ENCODE peak calls at places on chromosomes 11 and 22, in five cellular contexts. One of them, this sample, is unnamed.

GRCh38 chr11:46680815-46681214 is 19.6 kb downstream of the ARHGAP1 start:
- DNase-seq in MM.1S: no peak
- DNase-seq in GM23338: no peak
- DNase-seq in heart left ventricle: no peak
- DNase-seq in AG09319: no peak
- DNase-seq in this sample: no peak

GRCh38 chr22:25563757-25564319 is 637 bp upstream of the GRK3 start:
- DNase-seq in AG09319: no peak
- DNase-seq in GM23338: peak; percentile 51
- DNase-seq in MM.1S: no peak
- DNase-seq in heart left ventricle: no peak
- DNase-seq in this sample: peak; percentile 32

GRCh38 chr22:50018608-50019291 is 6.2 kb upstream of the IL17REL start:
- DNase-seq in GM23338: no peak
- DNase-seq in AG09319: no peak
- DNase-seq in heart left ventricle: no peak
- DNase-seq in MM.1S: no peak
- DNase-seq in this sample: no peak

GRCh38 chr11:64744544-64745218 is 739 bp upstream of the RASGRP2 start:
- DNase-seq in AG09319: no peak
- DNase-seq in GM23338: no peak
- DNase-seq in heart left ventricle: no peak
- DNase-seq in MM.1S: no peak
- DNase-seq in this sample: peak; percentile 85

GRCh38 chr11:128867277-128867676 is at the start of gene KCNJ1:
- DNase-seq in MM.1S: no peak
- DNase-seq in GM23338: no peak
- DNase-seq in AG09319: no peak
- DNase-seq in heart left ventricle: no peak
- DNase-seq in this sample: no peak

GRCh38 chr22:50613291-50613981 is 12.8 kb downstream of the MAPK8IP2 start:
- DNase-seq in heart left ventricle: peak; percentile 67
- DNase-seq in MM.1S: no peak
- DNase-seq in GM23338: peak; percentile 72
- DNase-seq in AG09319: no peak
- DNase-seq in this sample: no peak

GRCh38 chr22:38751422-38752346 is 4.1 kb downstream of the SUN2 start:
- DNase-seq in MM.1S: peak; percentile 92
- DNase-seq in GM23338: no peak
- DNase-seq in heart left ventricle: peak; percentile 52
- DNase-seq in AG09319: no peak
- DNase-seq in this sample: peak; percentile 89

GRCh38 chr11:73137262-73137941 is 4.7 kb downstream of the FCHSD2 start:
- DNase-seq in heart left ventricle: no peak
- DNase-seq in GM23338: no peak
- DNase-seq in MM.1S: no peak
- DNase-seq in AG09319: no peak
- DNase-seq in this sample: no peak

GRCh38 chr11:90434858-90435257 is 212.0 kb upstream of the CHORDC1 start:
- DNase-seq in GM23338: peak; percentile 59
- DNase-seq in AG09319: no peak
- DNase-seq in heart left ventricle: no peak
- DNase-seq in MM.1S: no peak
- DNase-seq in this sample: no peak
- TF ChIP-seq CTCF in GM23338: no peak
- TF ChIP-seq CTCF in AG09319: no peak
- TF ChIP-seq CTCF in heart left ventricle: peak; percentile 46
- TF ChIP-seq CTCF in MM.1S: no peak
- TF ChIP-seq CTCF in this sample: no peak

GRCh38 chr11:19714387-19715363 is 2.0 kb downstream of the NAV2 start:
- DNase-seq in heart left ventricle: peak; percentile 83
- DNase-seq in MM.1S: no peak
- DNase-seq in AG09319: no peak
- DNase-seq in GM23338: peak; percentile 65
- DNase-seq in this sample: no peak
- TF ChIP-seq CTCF in heart left ventricle: no peak
- TF ChIP-seq CTCF in MM.1S: no peak
- TF ChIP-seq CTCF in AG09319: no peak
- TF ChIP-seq CTCF in GM23338: no peak
- TF ChIP-seq CTCF in this sample: no peak

DNA sequence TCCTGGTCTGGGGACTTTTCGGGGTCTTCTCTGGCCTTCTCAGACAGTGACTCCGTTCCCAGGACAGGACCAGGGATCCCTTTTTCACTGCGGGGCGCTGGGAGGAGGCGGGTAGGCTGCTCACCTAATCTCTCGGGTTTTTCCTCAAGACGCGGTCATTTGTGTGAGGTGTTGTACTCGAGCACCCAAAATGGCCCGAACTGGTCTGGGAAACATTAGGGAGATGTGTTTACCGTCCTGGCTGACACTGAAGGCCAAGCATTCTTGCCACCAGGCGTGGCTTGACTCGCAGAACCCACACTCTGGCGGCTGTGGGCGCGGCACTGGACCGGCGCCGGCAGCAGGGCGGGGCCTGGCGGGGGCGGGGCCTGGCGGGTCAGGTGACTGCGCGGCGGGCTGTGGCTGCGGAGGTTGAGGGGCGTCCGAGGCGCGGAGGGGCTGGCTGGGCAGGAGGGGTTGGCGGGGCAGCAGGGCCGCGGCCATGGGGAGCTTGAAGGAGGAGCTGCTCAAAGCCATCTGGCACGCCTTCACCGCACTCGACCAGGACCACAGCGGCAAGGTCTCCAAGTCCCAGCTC is at the start of gene SWAP70:
- DNase-seq in AG09319: peak; percentile 71
- DNase-seq in MM.1S: peak; percentile 78
- DNase-seq in heart left ventricle: peak; percentile 93
- DNase-seq in GM23338: peak; percentile 94
- DNase-seq in this sample: peak; percentile 93
- TF ChIP-seq CTCF in AG09319: peak; percentile 41
- TF ChIP-seq CTCF in MM.1S: no peak
- TF ChIP-seq CTCF in heart left ventricle: peak; percentile 58
- TF ChIP-seq CTCF in GM23338: no peak
- TF ChIP-seq CTCF in this sample: no peak

DNA sequence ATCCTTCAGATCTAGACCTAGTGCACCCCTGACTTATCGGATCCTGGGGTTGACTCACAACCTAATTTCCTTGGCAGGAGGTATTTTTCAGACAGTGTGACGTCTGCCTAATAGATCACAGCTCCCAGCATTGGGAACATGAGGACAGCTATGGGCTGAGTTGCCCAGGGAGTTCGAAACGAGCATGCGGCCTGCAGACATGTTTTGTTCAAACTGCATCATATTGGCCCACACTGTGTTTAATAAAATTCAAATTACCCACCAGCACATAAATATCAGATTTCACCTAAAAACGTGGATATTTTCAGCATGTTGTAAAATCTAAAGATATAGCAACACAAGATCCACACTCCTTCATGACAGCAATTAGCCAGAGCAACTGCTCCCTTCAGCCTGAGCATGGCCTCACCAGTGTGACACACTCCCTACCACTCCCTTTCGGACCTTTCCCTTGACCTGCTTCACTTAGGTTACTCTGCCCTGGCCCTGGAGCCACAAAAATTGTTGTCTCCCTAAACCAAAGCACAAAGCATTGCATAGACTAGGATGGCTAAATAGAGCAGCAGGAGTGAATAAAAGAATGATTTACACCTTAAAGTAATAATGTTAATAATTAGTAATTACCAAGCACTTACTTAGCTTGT is 53.6 kb upstream of the USP47 start:
- DNase-seq in heart left ventricle: no peak
- DNase-seq in GM23338: no peak
- DNase-seq in AG09319: no peak
- DNase-seq in MM.1S: no peak
- DNase-seq in this sample: no peak
- TF ChIP-seq CTCF in heart left ventricle: peak; percentile 11
- TF ChIP-seq CTCF in GM23338: no peak
- TF ChIP-seq CTCF in AG09319: no peak
- TF ChIP-seq CTCF in MM.1S: no peak
- TF ChIP-seq CTCF in this sample: no peak